ENCODE peak calls at places on chromosomes 5 and 9, in six cellular contexts. U, W, F, O, Y and E are unnamed samples.

GRCh38 chr5:63697811-63698210 is 264.4 kb downstream of the HTR1A start:
- DNase-seq in Y (no peak), U (no peak), O (no peak), F (no peak), W (no peak), E (no peak)

GRCh38 chr9:6384732-6385131 is 28.3 kb upstream of the UHRF2 start:
- DNase-seq in W (no peak), Y (no peak), F (no peak), U (no peak), O (peak; percentile 1), E (peak; percentile 62)

GRCh38 chr5:96080557-96080956 is 118.9 kb upstream of the ELL2 start:
- DNase-seq in Y (no peak), U (peak; percentile 84), O (peak; percentile 53), W (peak; percentile 45), F (no peak), E (peak; percentile 56)

GRCh38 chr5:95178046-95178651 is 106.7 kb downstream of the MCTP1 start:
- DNase-seq in W (no peak), Y (no peak), F (no peak), U (peak; percentile 85), O (peak; percentile 82), E (peak; percentile 76)

GRCh38 chr5:42767491-42768105 is 11.0 kb downstream of the CCDC152 start:
- DNase-seq in U (no peak), O (peak; percentile 60), Y (no peak), F (no peak), W (peak; percentile 60), E (peak; percentile 58)

GRCh38 chr5:60487885-60488425 is 212.0 kb downstream of the DEPDC1B start:
- DNase-seq in Y (no peak), U (no peak), F (no peak), O (peak; percentile 23), W (no peak), E (no peak)

GRCh38 chr9:38182321-38182720 is 113.3 kb upstream of the SHB start:
- DNase-seq in F (no peak), U (no peak), Y (no peak), O (peak; percentile 85), W (peak; percentile 38), E (peak; percentile 74)

GRCh38 chr9:36903541-36904435 is 130.3 kb downstream of the PAX5 start:
- DNase-seq in W (peak; percentile 94), O (peak; percentile 88), Y (no peak), F (no peak), U (peak; percentile 90), E (peak; percentile 84)

GRCh38 chr5:71891856-71892255 is 172.8 kb downstream of the CARTPT start:
- DNase-seq in Y (no peak), O (peak; percentile 56), F (no peak), W (peak; percentile 67), U (peak; percentile 63), E (no peak)

GRCh38 chr5:126969548-126969947 is 60.8 kb downstream of the MARCHF3 start:
- DNase-seq in Y (no peak), W (no peak), O (no peak), F (no peak), U (no peak), E (no peak)

GRCh38 chr9:134178781-134179551 is 14.6 kb upstream of the RNU6ATAC start:
- DNase-seq in Y (peak; percentile 80), F (peak; percentile 13), W (peak; percentile 49), O (peak; percentile 42), U (no peak), E (no peak)

GRCh38 chr9:106717686-106718085 is 145.3 kb upstream of the ZNF462 start:
- DNase-seq in W (peak; percentile 86), Y (no peak), F (no peak), U (peak; percentile 87), O (peak; percentile 92), E (peak; percentile 67)

GRCh38 chr9:122087406-122088200 is 5.5 kb downstream of the TTLL11 start:
- DNase-seq in U (peak; percentile 44), F (no peak), W (no peak), O (no peak), Y (no peak), E (no peak)

GRCh38 chr5:116452774-116453368 is 121.8 kb downstream of the SEMA6A start:
- DNase-seq in U (peak; percentile 32), Y (no peak), F (no peak), O (no peak), W (no peak), E (no peak)

GRCh38 chr9:121326130-121326838 is 43.8 kb downstream of the STOM start:
- DNase-seq in F (no peak), U (peak; percentile 63), Y (peak; percentile 89), O (peak; percentile 22), W (peak; percentile 87), E (peak; percentile 58)

GRCh38 chr5:179344301-179345178 is 721 bp downstream of the ADAMTS2 start:
- DNase-seq in Y (peak; percentile 31), F (no peak), O (peak; percentile 33), W (peak; percentile 31), U (peak; percentile 28), E (no peak)

GRCh38 chr9:90078988-90079457 is 474.2 kb downstream of the GADD45G start:
- DNase-seq in F (no peak), U (no peak), Y (no peak), O (no peak), W (no peak), E (no peak)

GRCh38 chr9:107049825-107050184 is 186.8 kb downstream of the ZNF462 start:
- DNase-seq in U (no peak), O (no peak), F (no peak), Y (no peak), W (no peak), E (no peak)

GRCh38 chr9:21465859-21466518 is 16.1 kb downstream of the IFNE start:
- DNase-seq in Y (no peak), W (peak; percentile 81), U (peak; percentile 42), O (peak; percentile 87), F (no peak), E (peak; percentile 47)

GRCh38 chr5:142426676-142427364 is 102.0 kb upstream of the SPRY4 start:
- DNase-seq in O (peak; percentile 90), U (peak; percentile 57), F (no peak), Y (no peak), W (peak; percentile 57), E (no peak)

GRCh38 chr9:105912868-105913516 is 218.7 kb downstream of the TMEM38B start:
- DNase-seq in O (no peak), Y (peak; percentile 63), F (no peak), U (no peak), W (peak; percentile 11), E (peak; percentile 87)

GRCh38 chr9:90340421-90340820 is 302.2 kb downstream of the DIRAS2 start:
- DNase-seq in F (no peak), W (peak; percentile 88), U (peak; percentile 50), Y (no peak), O (peak; percentile 85), E (no peak)

GRCh38 chr5:34529581-34530331 is 126.4 kb upstream of the RAI14 start:
- DNase-seq in Y (no peak), U (no peak), W (peak; percentile 54), F (no peak), O (no peak), E (no peak)

GRCh38 chr9:88072831-88073365 is 65.4 kb downstream of the SPATA31C2 start:
- DNase-seq in Y (no peak), F (no peak), W (no peak), U (peak; percentile 39), O (no peak), E (no peak)

GRCh38 chr5:62152394-62153123 is 153.4 kb upstream of the KIF2A start:
- DNase-seq in F (no peak), U (no peak), O (no peak), W (no peak), Y (no peak), E (peak; percentile 14)

GRCh38 chr9:132242621-132243155 is 80.8 kb downstream of the NTNG2 start:
- DNase-seq in U (no peak), Y (no peak), O (no peak), W (no peak), F (no peak), E (no peak)
- TF ChIP-seq CTCF in U (no peak), Y (no peak), O (no peak), W (no peak), F (no peak), E (no peak)

DNA sequence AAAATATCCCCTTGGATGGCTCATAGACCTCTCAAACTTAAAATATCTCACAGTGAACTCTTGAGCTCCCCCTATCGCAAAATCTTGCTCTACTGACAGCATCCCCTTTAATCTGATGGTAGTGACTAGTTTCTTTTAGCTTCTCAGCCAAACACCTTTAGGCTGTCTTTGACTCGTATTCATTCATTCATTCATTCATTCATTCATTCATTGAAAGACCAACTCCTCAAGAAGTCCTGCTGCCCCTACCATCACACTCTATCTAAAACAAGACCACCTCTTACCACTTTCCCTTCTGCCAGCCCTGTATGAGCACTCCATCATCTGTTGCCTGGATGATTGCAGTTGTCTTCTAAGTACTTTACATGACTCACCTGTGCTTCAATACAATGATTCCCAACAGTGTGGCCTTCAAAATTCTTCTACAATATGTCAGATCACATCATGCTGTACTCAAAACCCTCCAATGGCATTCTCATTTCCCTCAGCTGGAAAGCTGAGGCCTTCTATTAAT is 46.8 kb downstream of the ITGA2 start:
- DNase-seq in U (peak; percentile 65), W (no peak), F (no peak), Y (no peak), O (peak; percentile 57), E (peak; percentile 64)
- TF ChIP-seq CTCF in U (peak; percentile 46), W (peak; percentile 41), F (peak; percentile 19), Y (no peak), O (peak; percentile 59), E (peak; percentile 23)

DNA sequence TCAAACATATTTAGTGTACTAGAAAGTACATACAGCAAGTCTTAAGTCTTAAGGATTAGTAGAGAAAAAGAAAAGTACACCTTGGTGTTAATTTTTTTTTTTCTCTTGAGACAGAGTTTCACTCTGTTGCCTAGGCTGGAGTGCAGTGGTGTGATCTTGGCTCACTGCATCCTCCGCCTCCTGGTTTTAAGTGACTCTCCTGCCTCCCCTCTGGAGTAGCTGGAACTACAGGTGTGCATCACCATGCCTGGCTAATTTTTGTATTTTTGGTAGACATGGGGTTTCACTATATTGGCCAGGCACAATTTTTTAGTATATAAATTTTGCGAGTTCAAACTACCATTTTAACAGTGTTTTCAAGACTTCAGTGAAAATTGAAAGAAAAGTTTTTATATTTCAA is 1941.1 kb upstream of the CDH6 start:
- DNase-seq in W (no peak), U (no peak), F (no peak), O (no peak), Y (no peak), E (no peak)
- TF ChIP-seq CTCF in W (no peak), U (no peak), F (no peak), O (no peak), Y (no peak), E (no peak)

DNA sequence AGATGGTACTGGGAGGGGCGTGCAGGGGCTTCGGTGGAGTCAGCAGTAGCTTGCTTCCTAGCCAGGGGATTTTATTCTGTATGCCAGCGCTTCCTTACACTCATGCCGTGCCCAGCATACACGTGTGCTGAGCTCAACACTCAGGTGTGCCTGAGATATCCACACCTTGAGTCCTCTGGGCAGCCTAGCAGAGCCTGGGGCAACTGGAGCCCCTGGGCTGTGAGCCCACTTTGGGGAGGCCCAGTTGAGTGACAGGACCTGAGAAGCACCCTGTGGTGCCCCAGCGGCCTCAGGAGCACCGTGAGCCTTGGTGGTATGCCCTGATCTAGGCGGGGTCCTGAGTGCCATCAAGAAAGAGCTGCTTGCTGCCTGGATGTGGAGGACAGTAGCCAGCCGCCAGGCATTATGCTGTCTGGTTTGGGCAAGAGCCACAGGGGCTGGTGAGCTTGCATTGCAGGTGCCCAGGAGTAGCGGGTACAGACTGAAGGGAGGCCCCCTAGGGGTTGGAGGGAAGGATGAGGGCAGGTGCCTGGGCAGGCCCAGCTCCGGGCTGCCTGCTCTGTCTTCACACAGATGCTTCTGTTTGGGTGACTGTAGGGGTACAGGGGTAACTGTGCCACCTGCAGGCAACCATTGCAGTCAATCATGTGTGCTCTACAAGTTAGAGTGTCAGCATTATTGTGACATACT is 42.9 kb downstream of the BNIP1 start:
- DNase-seq in U (no peak), Y (no peak), W (no peak), F (no peak), O (no peak), E (peak; percentile 9)
- TF ChIP-seq CTCF in U (no peak), Y (no peak), W (no peak), F (no peak), O (no peak), E (peak; percentile 18)

GRCh38 chr5:112491257-112491656 is 72.2 kb upstream of the EPB41L4A start:
- DNase-seq in Y (no peak), O (peak; percentile 3), W (no peak), F (no peak), U (no peak), E (peak; percentile 13)
- TF ChIP-seq CTCF in Y (peak; percentile 5), O (peak; percentile 42), W (peak; percentile 33), F (no peak), U (peak; percentile 39), E (peak; percentile 15)